ENCODE peak calls at places on chromosome 21, in four cellular contexts. D, E, B and K are unnamed samples.

GRCh38 chr21:23612210-23612609 is 1995.1 kb downstream of the MRPL39 start:
- DNase-seq in D (no peak), B (no peak), E (no peak), K (no peak)

GRCh38 chr21:22223385-22223784 is 1225.2 kb downstream of the NCAM2 start:
- DNase-seq in B (no peak), D (no peak), E (no peak), K (no peak)

GRCh38 chr21:36854391-36854790 is 112.1 kb downstream of the HLCS start:
- DNase-seq in B (no peak), D (peak), E (no peak), K (no peak)

GRCh38 chr21:34135330-34135729 is 62.0 kb downstream of the MRPS6 start:
- DNase-seq in E (no peak), B (no peak), D (no peak), K (no peak)

GRCh38 chr21:35357041-35357780 is 308.1 kb upstream of the RUNX1 start:
- DNase-seq in B (no peak), E (no peak), D (no peak), K (no peak)

GRCh38 chr21:38301321-38302214 is 44.8 kb downstream of the KCNJ15 start:
- DNase-seq in D (no peak), E (no peak), B (no peak), K (no peak)

GRCh38 chr21:42424848-42425602 is 21.3 kb downstream of the UBASH3A start:
- DNase-seq in B (no peak), E (peak), D (no peak), K (no peak)

GRCh38 chr21:44331209-44331608 is 8.0 kb downstream of the CFAP410 start:
- DNase-seq in B (peak), E (no peak), D (no peak), K (no peak)

GRCh38 chr21:30981403-30981802 is 56.9 kb downstream of the KRTAP19-8 start:
- DNase-seq in B (no peak), D (no peak), E (no peak), K (no peak)

GRCh38 chr21:42836767-42837301 is 42.5 kb downstream of the WDR4 start:
- DNase-seq in B (no peak), D (no peak), E (no peak), K (peak)

GRCh38 chr21:29431680-29432079 is 133.0 kb downstream of the BACH1 start:
- DNase-seq in B (no peak), E (no peak), D (peak), K (no peak)

GRCh38 chr21:42247716-42248115 is 28.8 kb downstream of the ABCG1 start:
- DNase-seq in B (no peak), D (no peak), E (no peak), K (no peak)

GRCh38 chr21:32306021-32306780 is 7.5 kb downstream of the MRAP start:
- DNase-seq in D (no peak), E (no peak), B (no peak), K (peak)

GRCh38 chr21:42942244-42942643 is 16.8 kb upstream of the ERVH48-1 start:
- DNase-seq in E (no peak), B (no peak), D (no peak), K (no peak)

GRCh38 chr21:35375115-35375514 is 326.0 kb upstream of the RUNX1 start:
- DNase-seq in E (no peak), B (no peak), D (no peak), K (no peak)

GRCh38 chr21:42069327-42069726 is 1.8 kb upstream of the UMODL1 start:
- DNase-seq in B (no peak), D (no peak), E (no peak), K (no peak)

GRCh38 chr21:35084869-35085268 is 35.8 kb upstream of the RUNX1 start:
- DNase-seq in D (no peak), B (no peak), E (no peak), K (no peak)

GRCh38 chr21:42440187-42440792 is 36.6 kb downstream of the UBASH3A start:
- DNase-seq in E (no peak), D (no peak), B (no peak), K (no peak)

GRCh38 chr21:21624674-21625073 is 626.5 kb downstream of the NCAM2 start:
- DNase-seq in B (no peak), E (no peak), D (no peak), K (no peak)

GRCh38 chr21:27480841-27481261 is 514.0 kb upstream of the ADAMTS5 start:
- DNase-seq in E (no peak), B (no peak), D (no peak), K (no peak)

GRCh38 chr21:28111151-28111619 is 881.5 kb downstream of the LTN1 start:
- DNase-seq in E (no peak), B (peak), D (no peak), K (no peak)

GRCh38 chr21:31874817-31875216 is 2.0 kb downstream of the HUNK start:
- DNase-seq in B (no peak), E (no peak), D (no peak), K (no peak)

GRCh38 chr21:35886887-35887286 is 173.4 kb downstream of the SETD4 start:
- DNase-seq in D (no peak), B (peak), E (no peak), K (no peak)

GRCh38 chr21:36188081-36188681 is 31.6 kb downstream of the DOP1B start:
- DNase-seq in B (peak), E (no peak), D (peak), K (no peak)